ENCODE peak calls at places on chromosomes 6 and 20, in seven cellular contexts. D is WERI-Rb-1, H is RWPE1, L is left ventricle myocardium inferior, P is cardiac muscle cell, G is breast epithelium, S is heart right ventricle. B is an unnamed sample.

GRCh38 chr6:143629104-143630080 is 48.4 kb upstream of the PHACTR2 start:
- DNase-seq in S (no peak), L (no peak), P (no peak), D (no peak), G (no peak), H (no peak), B (no peak)

GRCh38 chr6:118551063-118551672 is 3.1 kb downstream of the PLN start:
- DNase-seq in D (no peak), G (no peak), H (peak), L (no peak), S (no peak), P (peak), B (no peak)

GRCh38 chr6:3848925-3849605 is at the start of gene FAM50B:
- DNase-seq in L (peak), S (peak), P (peak), G (peak), D (peak), H (peak), B (peak)

GRCh38 chr6:107618672-107619071 is 128.8 kb downstream of the SOBP start:
- DNase-seq in H (no peak), G (no peak), L (no peak), P (no peak), S (no peak), D (no peak), B (peak)

GRCh38 chr6:75430631-75431345 is 62.8 kb downstream of the FILIP1 start:
- DNase-seq in P (no peak), G (no peak), H (no peak), L (no peak), D (peak), S (no peak), B (no peak)

GRCh38 chr6:89433637-89434499 is 916 bp downstream of the ANKRD6 start:
- DNase-seq in G (peak), L (peak), S (peak), H (no peak), P (peak), D (peak), B (peak)

GRCh38 chr6:27479319-27480182 is 6.6 kb upstream of the ZNF184 start:
- DNase-seq in H (peak), G (peak), S (peak), D (peak), L (peak), P (peak), B (peak)

GRCh38 chr20:1434571-1435336 is 31.9 kb downstream of the NSFL1C start:
- DNase-seq in G (no peak), L (no peak), D (no peak), P (no peak), H (peak), S (no peak), B (peak)

GRCh38 chr6:111874030-111874425 is 776 bp upstream of the FYN start:
- DNase-seq in P (no peak), G (no peak), L (no peak), H (no peak), D (no peak), S (no peak), B (peak)

GRCh38 chr20:25205277-25206062 is 10.0 kb downstream of the ENTPD6 start:
- DNase-seq in P (no peak), L (no peak), S (no peak), H (no peak), G (no peak), D (no peak), B (no peak)

GRCh38 chr6:34934516-34934915 is 45.5 kb downstream of the ANKS1A start:
- DNase-seq in H (peak), P (peak), L (peak), G (peak), S (peak), D (no peak), B (no peak)

GRCh38 chr20:38050691-38051090 is 17.1 kb downstream of the RPRD1B start:
- DNase-seq in P (no peak), H (no peak), L (no peak), S (no peak), D (no peak), G (no peak), B (no peak)

GRCh38 chr20:38043512-38044300 is 10.2 kb downstream of the RPRD1B start:
- DNase-seq in S (no peak), H (peak), G (no peak), D (no peak), L (no peak), P (no peak), B (no peak)

GRCh38 chr20:38049800-38050199 is 16.3 kb downstream of the RPRD1B start:
- DNase-seq in L (no peak), D (no peak), P (no peak), S (no peak), G (no peak), H (peak), B (no peak)

GRCh38 chr20:38044685-38045084 is 11.1 kb downstream of the RPRD1B start:
- DNase-seq in P (no peak), H (no peak), L (no peak), G (no peak), D (no peak), S (no peak), B (no peak)

DNA sequence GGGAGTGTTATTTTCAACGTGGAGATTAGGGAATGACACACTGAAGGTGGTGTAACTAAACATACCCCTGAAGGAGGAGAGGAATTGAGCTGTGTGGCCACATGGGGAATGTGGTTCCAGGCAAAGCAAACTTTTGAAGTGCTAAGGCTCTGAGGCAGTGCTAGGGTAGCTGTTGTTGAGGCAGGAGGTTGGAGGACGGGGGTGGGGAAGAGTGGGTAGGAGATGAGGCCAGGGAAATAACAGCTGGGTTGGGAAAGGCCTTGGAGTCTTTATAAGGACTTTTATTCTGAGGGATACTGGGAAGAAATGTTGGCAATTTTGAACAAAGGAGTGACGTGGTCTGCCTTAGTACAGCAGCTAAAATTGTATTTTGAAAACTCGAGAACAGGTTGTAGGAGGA is 13.0 kb downstream of the RPRD1B start:
- DNase-seq in S (no peak), P (no peak), H (no peak), L (no peak), D (no peak), G (no peak), B (no peak)
- H3K27ac ChIP-seq in S (no peak), P (peak), H (no peak), L (no peak), D (no peak), G (no peak), B (no peak)

DNA sequence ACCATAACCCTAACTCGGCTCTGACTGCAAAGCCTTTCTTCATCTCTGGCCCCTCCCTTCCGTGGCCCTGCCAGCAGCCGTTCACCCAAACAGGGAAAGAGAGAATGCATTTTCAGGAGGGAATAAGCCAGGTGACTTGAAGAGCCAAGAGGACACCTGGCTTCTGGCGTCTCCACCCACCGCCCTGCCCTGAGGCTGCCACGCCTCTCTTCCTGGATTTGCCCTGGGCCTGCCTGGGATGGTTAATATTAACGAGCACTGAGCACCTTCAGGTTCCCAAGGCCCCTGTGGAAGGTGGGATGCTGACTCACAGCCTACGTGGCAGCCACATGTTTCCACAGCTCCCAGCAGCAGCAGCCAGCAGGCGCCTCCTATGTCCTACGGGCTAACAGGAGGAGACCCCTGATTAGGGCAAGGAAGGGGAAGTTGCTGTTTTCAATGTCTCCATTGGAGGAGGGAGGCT is 138.0 kb upstream of the RREB1 start:
- DNase-seq in D (no peak), H (peak), P (no peak), G (no peak), L (no peak), S (no peak), B (no peak)
- TF ChIP-seq CTCF in D (no peak), H (no peak), P (no peak), G (no peak), L (no peak), S (no peak), B (no peak)

DNA sequence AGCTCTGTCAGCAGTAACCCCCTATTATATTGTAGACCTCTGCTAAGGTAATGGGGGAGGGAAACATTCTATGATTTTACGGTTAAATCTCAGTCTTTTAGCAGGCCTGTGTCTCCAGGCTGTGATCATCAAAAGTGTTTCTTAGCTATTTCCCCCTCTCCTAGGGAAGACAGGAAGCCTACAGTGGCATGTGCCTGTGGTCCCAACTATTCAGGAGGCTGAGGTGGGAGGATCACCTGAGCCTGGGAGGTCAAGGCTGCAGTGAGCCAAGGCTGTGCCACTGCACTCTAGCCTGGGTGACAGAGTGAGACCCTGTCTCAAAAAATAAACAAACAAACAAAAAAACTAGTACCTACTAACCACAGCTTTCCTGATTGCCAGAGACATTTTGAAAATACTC is 67.9 kb downstream of the DNAAF9 start:
- DNase-seq in D (no peak), S (no peak), L (no peak), P (no peak), H (no peak), G (no peak), B (no peak)
- H3K27ac ChIP-seq in D (no peak), S (peak), L (peak), P (no peak), H (no peak), G (no peak), B (no peak)

GRCh38 chr6:121333196-121333595 is 1.1 kb downstream of the TBC1D32 start:
- DNase-seq in S (no peak), L (no peak), G (no peak), D (no peak), H (no peak), P (no peak), B (no peak)

GRCh38 chr6:121335111-121336008 is 1.1 kb upstream of the TBC1D32 start:
- DNase-seq in G (no peak), H (no peak), S (no peak), D (no peak), P (no peak), L (no peak), B (no peak)

GRCh38 chr6:121339639-121340226 is 5.5 kb upstream of the TBC1D32 start:
- DNase-seq in P (no peak), L (no peak), S (no peak), G (no peak), H (no peak), D (no peak), B (no peak)

GRCh38 chr6:121334299-121335104 is at the start of gene TBC1D32:
- DNase-seq in D (peak), H (peak), L (peak), S (peak), G (peak), P (peak), B (peak)
- TF ChIP-seq CTCF in D (no peak), H (no peak), L (peak), S (no peak), G (peak), P (no peak), B (no peak)

GRCh38 chr6:137818440-137818839 is 48.6 kb upstream of the TNFAIP3 start:
- DNase-seq in L (no peak), D (no peak), P (no peak), S (no peak), G (no peak), H (no peak), B (no peak)

GRCh38 chr6:137816688-137817087 is 50.4 kb upstream of the TNFAIP3 start:
- DNase-seq in S (no peak), G (no peak), L (no peak), H (no peak), P (no peak), D (no peak), B (no peak)

GRCh38 chr6:137817219-137817618 is 49.8 kb upstream of the TNFAIP3 start:
- DNase-seq in G (no peak), L (no peak), D (no peak), H (no peak), S (no peak), P (no peak), B (no peak)

GRCh38 chr6:137813308-137813707 is 53.8 kb upstream of the TNFAIP3 start:
- DNase-seq in H (peak), S (no peak), L (no peak), D (no peak), P (no peak), G (peak), B (no peak)

DNA sequence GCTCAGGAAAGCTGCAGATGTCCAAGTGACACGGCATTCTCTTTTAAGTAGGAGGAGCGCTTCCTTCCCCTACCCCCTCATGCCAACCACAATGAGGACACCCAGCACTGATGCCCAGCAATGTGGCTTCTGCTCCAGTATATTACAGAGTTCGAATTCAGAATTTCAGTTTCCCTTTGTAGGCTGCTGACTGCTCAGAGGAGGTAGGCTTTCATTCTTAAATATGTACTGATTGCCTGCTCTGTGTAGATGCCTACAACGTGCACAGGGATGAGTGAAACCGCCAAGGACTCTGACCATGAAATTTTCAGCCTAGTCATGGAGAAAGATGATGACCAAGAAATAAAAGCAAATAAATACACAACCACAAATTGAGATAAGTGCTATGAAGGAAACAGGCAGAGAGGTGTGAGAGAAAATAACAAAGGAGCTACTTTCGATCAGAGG is 50.9 kb upstream of the TNFAIP3 start:
- DNase-seq in P (no peak), H (no peak), L (no peak), G (no peak), D (no peak), S (no peak), B (no peak)
- H3K27ac ChIP-seq in P (no peak), H (no peak), L (no peak), G (no peak), D (no peak), S (peak), B (no peak)